ENCODE peak calls at places on chromosomes 6 and 20, in four cellular contexts. K, C, I and B are unnamed samples.

GRCh38 chr6:156102129-156102528 is 646.5 kb upstream of the NOX3 start:
- DNase-seq in K (peak), C (no peak), I (no peak), B (no peak)

GRCh38 chr6:148628251-148628650 is 118.6 kb upstream of the UST start:
- DNase-seq in K (no peak), C (no peak), I (no peak), B (no peak)

GRCh38 chr6:148037496-148037895 is 305.1 kb upstream of the SASH1 start:
- DNase-seq in K (no peak), C (no peak), I (no peak), B (no peak)

GRCh38 chr20:42589976-42590639 is 599.6 kb downstream of the PTPRT start:
- DNase-seq in K (no peak), C (no peak), I (no peak), B (no peak)

GRCh38 chr6:56541736-56542366 is 100.8 kb downstream of the DST start:
- DNase-seq in K (no peak), C (no peak), I (no peak), B (no peak)

GRCh38 chr6:125377621-125378020 is 75.9 kb upstream of the HDDC2 start:
- DNase-seq in K (no peak), C (peak), I (no peak), B (no peak)

GRCh38 chr6:121223212-121223611 is 111.1 kb downstream of the TBC1D32 start:
- DNase-seq in K (no peak), C (no peak), I (no peak), B (no peak)

GRCh38 chr20:22684072-22684762 is 99.8 kb upstream of the FOXA2 start:
- DNase-seq in K (peak), C (no peak), I (peak), B (peak)

GRCh38 chr20:7716286-7716972 is 223.8 kb downstream of the HAO1 start:
- DNase-seq in K (no peak), C (no peak), I (no peak), B (no peak)

GRCh38 chr6:36834576-36835293 is 4.5 kb downstream of the CPNE5 start:
- DNase-seq in K (peak), C (no peak), I (no peak), B (no peak)

GRCh38 chr6:84514089-84514971 is 250.1 kb downstream of the TBX18 start:
- DNase-seq in K (no peak), C (no peak), I (no peak), B (no peak)

GRCh38 chr20:35698298-35699126 is 640 bp downstream of the NFS1 start:
- DNase-seq in K (peak), C (no peak), I (no peak), B (no peak)

GRCh38 chr6:14320342-14320741 is 202.8 kb downstream of the CD83 start:
- DNase-seq in K (no peak), C (no peak), I (no peak), B (no peak)

GRCh38 chr20:41524980-41525613 is 93.1 kb downstream of the CHD6 start:
- DNase-seq in K (peak), C (no peak), I (no peak), B (no peak)

GRCh38 chr20:35820715-35821114 is 48.9 kb downstream of the PHF20 start:
- DNase-seq in K (no peak), C (no peak), I (no peak), B (no peak)

GRCh38 chr6:116088946-116089345 is 11.7 kb upstream of the NT5DC1 start:
- DNase-seq in K (no peak), C (no peak), I (no peak), B (no peak)

GRCh38 chr20:17856024-17856564 is 112.5 kb downstream of the SNX5 start:
- DNase-seq in K (no peak), C (no peak), I (peak), B (peak)

GRCh38 chr6:170152111-170152926 is 138.6 kb downstream of the DLL1 start:
- DNase-seq in K (no peak), C (no peak), I (no peak), B (no peak)

GRCh38 chr6:127162808-127163207 is 44.3 kb downstream of the RSPO3 start:
- DNase-seq in K (no peak), C (no peak), I (no peak), B (no peak)

GRCh38 chr6:42406296-42407280 is 45.1 kb downstream of the TRERF1 start:
- DNase-seq in K (no peak), C (no peak), I (no peak), B (no peak)

GRCh38 chr20:10747019-10747418 is 73.2 kb upstream of the JAG1 start:
- DNase-seq in K (no peak), C (no peak), I (no peak), B (no peak)

GRCh38 chr6:45191414-45191813 is 136.7 kb upstream of the RUNX2 start:
- DNase-seq in K (no peak), C (no peak), I (no peak), B (no peak)

GRCh38 chr6:7219310-7219709 is 93.7 kb downstream of the SSR1 start:
- DNase-seq in K (peak), C (no peak), I (no peak), B (no peak)

GRCh38 chr6:107536183-107536582 is 46.3 kb downstream of the SOBP start:
- DNase-seq in K (no peak), C (no peak), I (peak), B (no peak)

GRCh38 chr6:67501738-67502137 is 1133.3 kb upstream of the ADGRB3 start:
- DNase-seq in K (peak), C (no peak), I (no peak), B (no peak)

GRCh38 chr6:3911614-3912336 is 62.6 kb downstream of the FAM50B start:
- DNase-seq in K (peak), C (no peak), I (no peak), B (no peak)

GRCh38 chr6:11773581-11773980 is 5.0 kb downstream of the ADTRP start:
- DNase-seq in K (no peak), C (no peak), I (no peak), B (no peak)

GRCh38 chr20:50913976-50914375 is 17.3 kb downstream of the ADNP start:
- DNase-seq in K (peak), C (no peak), I (no peak), B (no peak)

GRCh38 chr6:22124756-22125155 is 172.1 kb downstream of the PRL start:
- DNase-seq in K (no peak), C (no peak), I (no peak), B (no peak)

GRCh38 chr6:75334266-75335040 is 49.9 kb upstream of the TMEM30A start:
- DNase-seq in K (no peak), C (no peak), I (no peak), B (no peak)

GRCh38 chr6:111653961-111654360 is 48.3 kb upstream of the TRAF3IP2 start:
- DNase-seq in K (no peak), C (no peak), I (no peak), B (no peak)

GRCh38 chr20:11094711-11095110 is 420.9 kb upstream of the JAG1 start:
- DNase-seq in K (no peak), C (no peak), I (no peak), B (no peak)

GRCh38 chr20:48849779-48850178 is 22.0 kb upstream of the PREX1 start:
- DNase-seq in K (no peak), C (no peak), I (no peak), B (no peak)

GRCh38 chr20:48847498-48848205 is 19.9 kb upstream of the PREX1 start:
- DNase-seq in K (no peak), C (no peak), I (no peak), B (no peak)

GRCh38 chr20:48845000-48845399 is 17.2 kb upstream of the PREX1 start:
- DNase-seq in K (no peak), C (no peak), I (no peak), B (no peak)

GRCh38 chr20:48845721-48846306 is 18.0 kb upstream of the PREX1 start:
- DNase-seq in K (no peak), C (no peak), I (no peak), B (no peak)

DNA sequence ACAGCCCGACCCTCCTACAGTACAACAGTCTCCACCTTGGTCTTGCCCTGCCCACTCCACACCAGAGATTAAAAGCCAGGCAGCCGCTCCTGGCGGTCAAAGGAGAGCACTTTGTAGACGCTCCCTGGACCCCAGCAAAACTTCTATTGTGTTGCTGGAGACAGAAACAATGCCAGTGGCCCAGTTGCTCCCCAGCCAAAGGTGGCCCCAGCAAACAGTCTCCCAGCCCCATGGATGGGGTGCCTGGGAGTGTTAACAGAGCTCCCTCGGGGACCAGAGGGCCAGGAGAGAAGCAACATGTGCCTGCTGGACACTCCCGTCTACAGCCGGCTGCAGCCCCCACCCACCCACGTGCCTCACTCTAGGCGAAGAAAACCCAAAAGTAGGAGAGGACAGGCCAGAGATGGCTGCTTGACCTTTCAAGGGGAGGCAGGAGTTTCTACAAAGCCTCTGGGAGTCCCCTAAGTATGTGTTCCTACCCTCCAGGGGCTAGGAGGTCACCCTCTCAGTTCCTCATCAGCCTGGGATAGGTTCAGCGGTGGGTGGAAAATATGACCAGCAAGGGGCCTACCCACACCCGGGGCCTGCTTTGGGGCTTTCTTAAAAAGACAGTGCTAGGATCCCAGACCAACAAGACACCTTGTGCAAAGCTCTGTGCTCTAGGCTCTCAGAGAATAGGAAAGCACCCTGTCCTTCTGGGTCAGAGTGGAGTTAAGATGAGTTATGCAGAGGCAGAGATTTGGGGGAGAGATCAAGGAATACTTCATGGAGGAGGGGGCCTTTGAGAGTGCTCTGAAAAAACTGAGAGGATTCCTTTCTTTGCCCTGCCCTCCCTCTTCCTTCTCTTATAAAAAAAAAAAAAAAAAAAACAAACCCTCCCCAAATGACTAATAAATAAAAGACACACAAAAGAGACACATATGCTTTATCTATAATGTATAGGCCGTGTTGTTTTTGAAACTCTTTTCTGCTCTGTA is 19.0 kb upstream of the PREX1 start:
- DNase-seq in K (peak), C (no peak), I (peak), B (peak)
- TF ChIP-seq SPI1 in K (no peak), C (peak), I (peak), B (peak)

GRCh38 chr20:4613184-4613583 is 108.5 kb upstream of the PRND start:
- DNase-seq in K (no peak), C (no peak), I (no peak), B (no peak)
- TF ChIP-seq SPI1 in K (no peak), C (no peak), I (no peak), B (no peak)

GRCh38 chr20:63060057-63060991 is 53.6 kb upstream of the BHLHE23 start:
- DNase-seq in K (peak), C (no peak), I (no peak), B (no peak)

GRCh38 chr20:63059684-63060056 is 52.9 kb upstream of the BHLHE23 start:
- DNase-seq in K (no peak), C (no peak), I (no peak), B (no peak)

GRCh38 chr20:63062188-63063140 is 55.7 kb upstream of the BHLHE23 start:
- DNase-seq in K (no peak), C (no peak), I (no peak), B (no peak)

GRCh38 chr20:63061051-63061531 is 54.3 kb upstream of the BHLHE23 start:
- DNase-seq in K (no peak), C (no peak), I (no peak), B (no peak)

DNA sequence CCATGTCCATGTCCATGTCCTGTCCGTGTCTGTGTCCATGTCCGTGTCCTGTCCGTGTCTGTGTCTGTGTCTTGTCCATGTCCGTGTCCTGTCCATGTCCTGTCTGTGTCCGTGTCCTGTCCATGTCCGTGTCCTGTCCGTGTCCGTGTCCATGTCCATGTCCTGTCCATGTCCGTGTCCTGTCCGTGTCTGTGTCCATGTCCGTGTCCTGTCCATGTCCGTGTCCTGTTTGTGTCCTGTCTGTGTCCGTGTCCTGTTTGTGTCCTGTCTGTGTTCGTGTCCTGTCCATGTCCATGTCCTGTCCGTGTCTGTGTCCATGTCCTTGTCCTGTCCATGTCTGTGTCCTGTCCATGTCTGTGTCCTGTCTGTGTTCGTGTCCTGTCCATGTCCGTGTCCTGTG is 54.9 kb upstream of the BHLHE23 start:
- DNase-seq in K (no peak), C (no peak), I (no peak), B (no peak)
- TF ChIP-seq SPI1 in K (no peak), C (no peak), I (no peak), B (no peak)

DNA sequence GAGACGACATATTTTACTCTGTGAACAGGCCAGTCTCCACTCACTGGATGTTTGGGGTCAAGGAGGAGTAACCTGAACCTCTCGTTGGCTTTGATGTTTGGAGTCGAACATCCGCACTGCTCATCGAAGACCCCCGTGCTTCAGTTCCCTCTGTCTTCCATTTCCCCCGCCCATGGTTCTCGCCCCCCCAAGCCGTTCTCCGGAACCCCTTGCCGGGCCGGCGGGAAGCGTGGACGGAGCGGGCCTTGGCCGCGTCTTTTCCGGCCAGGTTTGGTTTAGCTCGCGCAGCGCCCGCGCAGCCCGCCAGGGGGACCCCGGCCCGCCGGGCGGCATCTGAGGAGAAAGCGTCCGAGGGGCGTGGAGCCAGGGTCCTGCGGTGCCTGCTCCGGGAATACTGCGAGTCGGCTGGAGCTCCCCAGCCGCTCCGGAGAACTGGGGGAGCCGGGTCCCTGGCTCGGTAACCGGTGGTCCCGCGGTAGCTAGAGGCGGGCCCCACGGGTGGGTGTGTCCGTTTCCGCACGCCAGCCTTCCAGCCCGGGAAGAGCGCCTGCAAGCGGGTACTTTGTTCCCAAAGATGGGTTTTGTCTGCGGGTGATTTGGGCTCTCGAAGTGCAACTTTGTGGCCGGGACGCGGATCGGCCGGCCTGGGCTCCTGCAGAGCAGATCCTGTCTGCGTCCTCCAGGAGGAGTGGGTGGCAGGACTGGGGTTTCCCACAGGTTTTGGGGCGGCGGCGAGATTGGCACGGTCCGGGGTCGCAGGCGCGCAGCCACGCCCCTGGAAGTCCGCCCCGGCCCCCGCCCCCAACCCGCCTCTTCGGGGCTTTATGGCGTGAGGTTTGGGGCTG is 429 bp upstream of the TMEM200A start:
- DNase-seq in K (peak), C (no peak), I (no peak), B (peak)
- TF ChIP-seq SPI1 in K (no peak), C (no peak), I (no peak), B (no peak)

DNA sequence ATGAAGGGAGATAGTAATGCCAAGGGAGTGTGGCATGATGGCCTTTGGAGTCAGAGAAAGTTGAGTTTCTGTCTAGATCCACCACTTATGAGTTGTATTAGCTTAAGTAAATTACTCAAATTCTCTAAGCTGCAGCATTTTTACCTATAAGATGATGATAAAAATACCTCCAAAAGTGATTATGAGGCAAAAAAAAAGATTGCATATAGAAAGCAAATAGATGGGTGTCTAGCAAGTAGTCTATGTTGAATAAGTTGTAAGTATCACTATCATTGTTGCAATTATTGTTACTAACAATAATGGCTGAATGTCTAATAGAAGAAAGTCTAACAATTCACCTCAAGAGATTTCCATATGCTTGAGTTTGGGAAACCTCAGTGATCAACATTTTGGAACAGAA is 959.2 kb upstream of the GJE1 start:
- DNase-seq in K (no peak), C (no peak), I (no peak), B (no peak)
- TF ChIP-seq SPI1 in K (no peak), C (no peak), I (no peak), B (no peak)

GRCh38 chr20:21640556-21640955 is 64.9 kb upstream of the PAX1 start:
- DNase-seq in K (peak), C (no peak), I (no peak), B (peak)
- TF ChIP-seq SPI1 in K (no peak), C (no peak), I (no peak), B (no peak)

GRCh38 chr20:62675156-62675871 is 33.0 kb downstream of the SLCO4A1 start:
- DNase-seq in K (no peak), C (peak), I (no peak), B (no peak)

GRCh38 chr20:62676976-62677375 is 31.7 kb upstream of the NTSR1 start:
- DNase-seq in K (no peak), C (peak), I (no peak), B (no peak)

GRCh38 chr20:62679978-62680589 is 28.6 kb upstream of the NTSR1 start:
- DNase-seq in K (no peak), C (no peak), I (no peak), B (no peak)

GRCh38 chr20:62678553-62678952 is 30.1 kb upstream of the NTSR1 start:
- DNase-seq in K (no peak), C (peak), I (no peak), B (no peak)

DNA sequence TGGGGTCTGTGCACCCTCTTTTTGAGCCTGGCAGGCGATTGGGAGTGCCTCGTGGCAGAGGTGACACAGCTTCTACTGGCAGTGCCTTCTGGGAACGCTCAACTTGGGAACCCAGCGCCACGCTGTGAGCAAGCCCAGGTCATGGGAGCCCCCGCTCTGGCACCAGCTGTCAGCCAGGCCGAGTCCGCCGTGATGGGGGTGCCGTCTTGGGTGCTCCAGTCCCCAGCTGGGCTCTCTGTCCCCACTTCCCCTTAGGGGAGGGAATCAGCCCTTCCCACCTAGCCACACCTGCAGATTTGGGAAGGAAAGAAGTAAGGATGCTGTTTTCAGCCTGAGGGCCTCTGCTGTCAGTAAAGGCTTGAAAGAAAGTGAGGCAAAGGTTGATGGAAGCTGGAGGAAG is 31.0 kb upstream of the NTSR1 start:
- DNase-seq in K (no peak), C (no peak), I (no peak), B (no peak)
- TF ChIP-seq SPI1 in K (no peak), C (peak), I (no peak), B (no peak)

GRCh38 chr20:1292620-1293019 is 26.5 kb downstream of the SNPH start:
- DNase-seq in K (no peak), C (no peak), I (no peak), B (no peak)

GRCh38 chr20:1293641-1294379 is 27.7 kb downstream of the SNPH start:
- DNase-seq in K (no peak), C (no peak), I (no peak), B (no peak)

GRCh38 chr20:1294497-1294896 is 28.4 kb downstream of the SNPH start:
- DNase-seq in K (no peak), C (no peak), I (no peak), B (no peak)

GRCh38 chr20:1287787-1288569 is 21.9 kb downstream of the SNPH start:
- DNase-seq in K (no peak), C (no peak), I (no peak), B (no peak)

DNA sequence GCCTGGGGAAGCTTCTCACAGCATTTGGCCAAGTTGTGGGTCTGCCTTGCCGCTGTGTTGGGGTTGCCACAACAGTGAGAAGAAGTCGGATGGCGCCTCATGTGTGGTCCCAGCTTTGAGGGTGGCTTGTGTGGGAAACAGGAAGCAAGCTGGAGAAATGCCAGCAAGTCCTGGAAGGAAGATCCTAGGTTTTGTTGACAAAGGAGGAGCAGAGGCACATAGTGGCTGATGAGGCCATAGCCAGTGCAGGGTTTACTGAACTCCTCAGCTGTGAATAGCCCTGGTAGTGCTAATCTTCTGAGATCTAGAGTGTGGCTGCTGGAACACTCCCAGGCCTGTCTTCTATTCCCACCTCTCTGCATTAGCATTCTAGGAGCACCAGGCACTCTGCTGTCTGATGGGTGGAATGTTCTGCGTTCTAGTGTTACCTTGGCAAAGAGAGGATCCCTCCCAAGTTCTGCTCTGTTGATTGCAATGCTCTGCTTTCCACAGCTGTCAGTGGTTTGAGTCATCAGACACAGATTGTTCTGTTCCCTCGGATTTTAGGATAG is 25.2 kb downstream of the SNPH start:
- DNase-seq in K (no peak), C (no peak), I (no peak), B (no peak)
- TF ChIP-seq SPI1 in K (no peak), C (no peak), I (no peak), B (no peak)